ENCODE peak calls at places on chromosomes 11 and 22, in six cellular contexts. M is IMR-90; V is AG04449; J is retinal pigment epithelial cell; W is cardiac muscle cell; I is CD8-positive, alpha-beta memory T cell. Q is an unnamed sample.

GRCh38 chr22:46122511-46122971 is 27.8 kb upstream of the PPARA start:
- DNase-seq in V (no peak), I (peak; percentile 78), M (peak; percentile 46), J (no peak), W (peak; percentile 77), Q (no peak)

GRCh38 chr22:31612891-31613285 is 49.1 kb downstream of the PISD start:
- DNase-seq in M (no peak), V (no peak), I (no peak), W (no peak), J (no peak), Q (no peak)

GRCh38 chr11:6548641-6549040 is 51.6 kb downstream of the DNHD1 start:
- DNase-seq in W (no peak), I (no peak), J (no peak), V (no peak), M (no peak), Q (no peak)

GRCh38 chr11:100404907-100405306 is 282.2 kb upstream of the ARHGAP42 start:
- DNase-seq in J (no peak), M (no peak), V (no peak), I (no peak), W (no peak), Q (no peak)

GRCh38 chr11:107696140-107696539 is 15.7 kb downstream of the SLN start:
- DNase-seq in I (no peak), J (peak; percentile 58), V (peak; percentile 82), W (peak; percentile 93), M (peak; percentile 97), Q (no peak)

GRCh38 chr11:25910090-25910489 is 421.8 kb upstream of the ANO3 start:
- DNase-seq in M (no peak), W (no peak), V (no peak), I (no peak), J (peak; percentile 55), Q (no peak)

GRCh38 chr11:60951611-60951908 is 416 bp downstream of the SLC15A3 start:
- DNase-seq in I (no peak), W (peak; percentile 19), V (no peak), J (no peak), M (no peak), Q (no peak)

GRCh38 chr11:58192229-58192628 is 3.4 kb downstream of the OR9Q2 start:
- DNase-seq in J (no peak), I (no peak), V (no peak), W (no peak), M (no peak), Q (no peak)

GRCh38 chr22:41697126-41697775 is 2.1 kb upstream of the MEI1 start:
- DNase-seq in M (peak; percentile 80), W (peak; percentile 92), V (peak; percentile 31), J (peak; percentile 56), I (peak; percentile 92), Q (peak; percentile 95)

GRCh38 chr11:1060885-1061616 is 13.6 kb upstream of the MUC2 start:
- DNase-seq in V (no peak), M (peak; percentile 56), J (peak; percentile 70), W (peak; percentile 68), I (peak; percentile 30), Q (peak; percentile 59)

GRCh38 chr11:87374206-87374793 is 336.6 kb downstream of the TMEM135 start:
- DNase-seq in W (no peak), M (no peak), V (no peak), I (no peak), J (peak; percentile 87), Q (no peak)

GRCh38 chr11:56917708-56918450 is 70.8 kb upstream of the OR5AK2 start:
- DNase-seq in V (no peak), W (no peak), J (no peak), I (no peak), M (no peak), Q (no peak)

GRCh38 chr22:17920145-17920605 is 104.2 kb downstream of the MICAL3 start:
- DNase-seq in J (no peak), I (no peak), M (peak; percentile 62), W (peak; percentile 66), V (no peak), Q (no peak)

GRCh38 chr11:22044126-22044525 is 148.8 kb upstream of the ANO5 start:
- DNase-seq in I (no peak), J (no peak), V (no peak), W (no peak), M (no peak), Q (no peak)

GRCh38 chr22:24775769-24776492 is 1.4 kb upstream of the PIWIL3 start:
- DNase-seq in V (no peak), I (no peak), M (peak; percentile 26), J (no peak), W (peak; percentile 29), Q (no peak)

GRCh38 chr22:20157416-20158183 is 6.7 kb upstream of the CCDC188 start:
- DNase-seq in M (no peak), I (no peak), J (no peak), W (no peak), V (no peak), Q (no peak)

GRCh38 chr22:22148905-22149304 is 95.7 kb upstream of the VPREB1 start:
- DNase-seq in M (no peak), J (no peak), V (no peak), W (no peak), I (no peak), Q (no peak)

GRCh38 chr11:60924110-60924905 is at the start of gene TMEM132A:
- DNase-seq in W (peak; percentile 71), V (no peak), M (peak; percentile 68), I (no peak), J (no peak), Q (peak; percentile 79)

GRCh38 chr22:31872209-31872608 is 72.1 kb upstream of the YWHAH start:
- DNase-seq in I (no peak), J (no peak), V (no peak), M (no peak), W (peak; percentile 41), Q (no peak)

GRCh38 chr11:46380340-46381045 is 976 bp upstream of the MDK start:
- DNase-seq in W (peak; percentile 71), J (no peak), I (peak; percentile 74), M (no peak), V (no peak), Q (no peak)

DNA sequence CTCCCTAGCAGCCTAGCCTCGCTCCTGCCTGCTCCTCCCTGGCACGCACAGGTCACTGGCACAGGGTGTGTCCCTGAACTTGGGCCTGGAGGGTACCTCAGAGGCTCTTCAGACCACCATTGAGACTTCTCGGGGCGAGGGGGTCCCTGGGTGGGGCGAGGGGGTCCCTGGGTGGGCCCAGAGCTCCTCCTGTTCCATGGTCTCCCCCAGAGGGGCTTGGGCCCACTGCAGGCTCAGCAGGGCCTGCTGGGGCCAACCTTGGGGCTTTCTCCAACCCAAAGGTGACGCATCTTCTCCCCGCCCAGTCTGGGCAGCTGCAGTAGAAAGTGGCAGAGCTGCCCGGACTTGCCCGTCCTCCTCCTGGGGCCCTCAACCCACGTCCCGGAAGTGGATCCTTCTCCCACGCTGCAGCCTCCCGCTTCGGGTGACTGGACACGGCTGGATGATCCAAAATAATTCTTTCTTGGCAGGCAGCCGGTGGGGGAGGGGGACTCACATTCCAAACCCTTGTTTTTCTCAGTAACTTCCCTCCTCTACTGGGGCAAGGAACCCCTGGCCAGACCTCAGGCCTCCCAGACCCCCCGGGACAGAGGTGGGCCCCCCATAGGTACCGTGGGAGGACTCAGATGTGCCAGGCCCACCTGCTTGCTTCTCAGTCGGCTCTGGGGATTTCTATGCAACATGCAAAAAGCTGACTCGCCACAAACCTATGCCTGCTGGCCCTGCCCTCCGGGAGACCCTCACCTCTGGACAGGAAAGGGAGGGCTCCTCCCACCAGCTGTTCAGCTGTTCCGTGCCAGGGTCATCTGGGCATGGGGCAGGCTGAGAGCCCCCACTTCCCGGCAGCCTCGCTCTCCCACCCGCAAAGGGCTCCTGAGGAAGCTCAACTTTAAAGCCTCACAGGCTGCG is 1.5 kb downstream of the PLXNB2 start:
- DNase-seq in J (peak; percentile 85), I (no peak), M (peak; percentile 95), V (peak; percentile 86), W (peak; percentile 97), Q (peak; percentile 96)
- H3K4me3 ChIP-seq in J (peak overlapping the region; percentile 84), I (no peak overlapping the region), M (peak overlapping the region; percentile 97), V (peak overlapping the region; percentile 89), W (peak overlapping the region; percentile 77), Q (peak overlapping the region; percentile 71)

DNA sequence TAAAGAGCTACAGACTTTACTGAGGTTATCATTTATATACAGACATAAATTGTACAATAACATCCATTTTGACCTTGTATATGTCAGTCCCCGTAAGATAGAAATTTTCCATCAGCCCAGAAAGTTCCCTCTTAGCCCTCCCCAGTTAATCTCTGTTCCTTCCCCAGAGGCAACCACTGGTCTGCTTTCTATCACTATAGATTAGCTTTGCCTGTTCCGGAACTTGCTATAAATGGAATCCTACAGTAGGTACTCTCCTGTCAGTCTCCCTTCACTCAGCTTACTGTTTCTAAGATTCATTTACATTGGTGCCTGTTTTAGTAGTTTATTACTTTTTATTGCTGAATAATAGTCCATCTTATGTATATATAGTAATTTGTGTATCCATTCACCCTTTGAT is 54.9 kb downstream of the TSPAN18 start:
- DNase-seq in J (no peak), I (no peak), M (no peak), W (no peak), V (no peak), Q (no peak)
- H3K4me3 ChIP-seq in J (no peak overlapping the region), I (no peak overlapping the region), M (no peak overlapping the region), W (no peak overlapping the region), V (no peak overlapping the region), Q (no peak overlapping the region)

GRCh38 chr11:44909557-44909956 is 41.1 kb downstream of the TP53I11 start:
- DNase-seq in V (no peak), W (no peak), M (no peak), I (no peak), J (no peak), Q (no peak)

GRCh38 chr11:44912270-44912987 is 38.3 kb downstream of the TP53I11 start:
- DNase-seq in I (no peak), M (no peak), J (no peak), W (no peak), V (no peak), Q (no peak)

GRCh38 chr11:44910591-44910990 is 40.1 kb downstream of the TP53I11 start:
- DNase-seq in I (no peak), W (no peak), M (no peak), V (no peak), J (no peak), Q (no peak)

GRCh38 chr11:44913502-44913901 is 37.2 kb downstream of the TP53I11 start:
- DNase-seq in I (no peak), J (no peak), W (no peak), V (no peak), M (no peak), Q (no peak)

DNA sequence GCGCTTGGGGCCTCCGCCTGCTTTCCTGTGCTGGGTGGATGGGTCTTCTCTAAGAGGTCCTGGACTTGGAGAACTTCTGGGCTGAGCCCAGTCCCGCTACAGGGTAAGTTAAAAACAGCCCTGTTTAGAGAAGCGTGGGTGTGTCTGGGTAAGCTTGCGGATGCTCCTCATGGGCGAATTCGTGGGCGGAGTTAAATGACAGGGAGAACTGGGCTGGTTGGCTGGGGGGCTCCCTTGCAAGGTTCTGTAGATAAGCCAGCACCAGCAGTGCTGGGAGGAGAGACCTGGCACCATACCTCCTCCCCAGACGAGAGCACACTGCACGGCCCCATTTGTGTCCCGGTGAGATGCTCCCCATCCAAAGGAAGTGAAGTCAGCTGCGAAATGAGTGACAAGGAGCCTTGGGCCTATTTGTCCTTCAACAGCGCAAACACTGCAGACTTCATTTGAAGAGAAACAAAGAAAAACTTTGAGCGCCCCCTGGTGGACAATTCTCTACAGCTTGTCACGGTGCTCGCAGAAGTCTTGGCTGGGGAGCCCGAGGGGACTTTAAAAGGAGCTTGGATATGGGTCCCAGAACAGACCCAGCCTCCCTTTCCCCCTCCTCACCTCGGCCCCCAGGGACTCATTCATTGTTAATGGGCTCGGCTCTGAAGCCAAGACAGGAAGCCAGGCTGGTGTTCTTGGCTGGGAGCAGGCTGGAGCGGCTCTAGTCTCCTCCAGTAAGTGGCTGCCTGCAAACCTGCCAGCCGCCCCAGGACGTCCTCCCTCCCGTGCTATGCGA is 39.5 kb downstream of the TP53I11 start:
- DNase-seq in I (peak; percentile 83), J (peak; percentile 27), W (peak; percentile 86), V (peak; percentile 29), M (peak; percentile 75), Q (peak; percentile 51)
- H3K4me3 ChIP-seq in I (no peak overlapping the region), J (no peak overlapping the region), W (no peak overlapping the region), V (no peak overlapping the region), M (no peak overlapping the region), Q (no peak overlapping the region)

GRCh38 chr11:121696177-121696863 is 243.6 kb upstream of the SORL1-AS1 start:
- DNase-seq in V (no peak), J (peak; percentile 66), I (no peak), M (no peak), W (peak; percentile 9), Q (no peak)
- H3K4me3 ChIP-seq in V (no peak overlapping the region), J (no peak overlapping the region), I (no peak overlapping the region), M (no peak overlapping the region), W (no peak overlapping the region), Q (no peak overlapping the region)

Q was measured in ascending aorta.